ENCODE peak calls at places on chromosomes 12 and 14, in four cellular contexts. Y is mucosa of descending colon, T is fibroblast of lung, G is GM12878. Z is an unnamed sample.

GRCh38 chr12:116790066-116790465 is 52.0 kb downstream of the RNFT2 start:
- DNase-seq in Y (no peak), T (peak; percentile 31), G (no peak), Z (no peak)

GRCh38 chr14:91882776-91883175 is 15.4 kb upstream of the TC2N start:
- DNase-seq in Y (no peak), T (no peak), G (no peak), Z (no peak)

GRCh38 chr14:103103461-103104388 is 9.2 kb downstream of the EXOC3L4 start:
- DNase-seq in Y (peak; percentile 91), T (peak; percentile 73), G (no peak), Z (peak; percentile 42)

GRCh38 chr12:12520278-12520677 is 42.4 kb downstream of the DUSP16 start:
- DNase-seq in Y (no peak), T (no peak), G (no peak), Z (no peak)

GRCh38 chr12:74685385-74685784 is 147.8 kb downstream of the ATXN7L3B start:
- DNase-seq in Y (no peak), T (no peak), G (no peak), Z (no peak)

GRCh38 chr12:27940245-27940644 is 32.3 kb downstream of the PTHLH start:
- DNase-seq in Y (no peak), T (no peak), G (no peak), Z (no peak)

GRCh38 chr12:29053567-29053966 is 95.5 kb upstream of the FAR2 start:
- DNase-seq in Y (no peak), T (no peak), G (no peak), Z (peak; percentile 42)

GRCh38 chr12:121712462-121713256 is at the start of gene TMEM120B:
- DNase-seq in Y (peak; percentile 87), T (peak; percentile 71), G (no peak), Z (peak; percentile 84)

GRCh38 chr12:84785281-84785680 is 127.3 kb downstream of the SLC6A15 start:
- DNase-seq in Y (no peak), T (no peak), G (no peak), Z (no peak)

GRCh38 chr14:23432102-23432925 is 3.1 kb downstream of the MYH7 start:
- DNase-seq in Y (no peak), T (no peak), G (no peak), Z (no peak)

GRCh38 chr12:27337376-27337775 is 4.7 kb downstream of the BMAL2 start:
- DNase-seq in Y (no peak), T (no peak), G (no peak), Z (no peak)

GRCh38 chr14:100446572-100446971 is 123.4 kb downstream of the SLC25A47 start:
- DNase-seq in Y (no peak), T (no peak), G (no peak), Z (no peak)

GRCh38 chr14:35331605-35332516 is 39.7 kb downstream of the PSMA6 start:
- DNase-seq in Y (peak; percentile 74), T (peak; percentile 75), G (no peak), Z (peak; percentile 71)

GRCh38 chr12:100251917-100252316 is 15.0 kb downstream of the DEPDC4 start:
- DNase-seq in Y (peak; percentile 83), T (no peak), G (no peak), Z (no peak)

GRCh38 chr12:73083736-73084135 is 811.6 kb downstream of the TRHDE start:
- DNase-seq in Y (no peak), T (no peak), G (no peak), Z (no peak)

GRCh38 chr12:50050410-50051280 is 6.8 kb upstream of the ASIC1 start:
- DNase-seq in Y (no peak), T (peak; percentile 82), G (no peak), Z (no peak)

GRCh38 chr12:105706321-105706972 is 376.0 kb downstream of the C12orf75 start:
- DNase-seq in Y (no peak), T (peak; percentile 66), G (no peak), Z (no peak)

GRCh38 chr14:100654814-100655795 is 67.9 kb upstream of the BEGAIN start:
- DNase-seq in Y (peak; percentile 72), T (no peak), G (no peak), Z (peak; percentile 33)

GRCh38 chr14:92323031-92323915 is at the start of gene SLC24A4:
- DNase-seq in Y (no peak), T (no peak), G (no peak), Z (peak; percentile 30)

GRCh38 chr14:96284008-96284407 is 28.0 kb downstream of the BDKRB1 start:
- DNase-seq in Y (no peak), T (no peak), G (no peak), Z (no peak)

GRCh38 chr12:67268335-67268895 is 743 bp upstream of the CAND1 start:
- DNase-seq in Y (peak; percentile 93), T (peak; percentile 100), G (no peak), Z (peak; percentile 98)

GRCh38 chr12:117072736-117073475 is 26.3 kb downstream of the TESC start:
- DNase-seq in Y (no peak), T (no peak), G (no peak), Z (no peak)

GRCh38 chr12:9798008-9798619 is 29.2 kb upstream of the KLRF1 start:
- DNase-seq in Y (peak; percentile 75), T (peak; percentile 61), G (peak; percentile 85), Z (peak; percentile 92)

GRCh38 chr14:85187521-85187920 is 342.4 kb upstream of the FLRT2 start:
- DNase-seq in Y (no peak), T (no peak), G (no peak), Z (no peak)

GRCh38 chr12:108302471-108303311 is 36.4 kb downstream of the CMKLR1 start:
- DNase-seq in Y (peak; percentile 33), T (peak; percentile 21), G (no peak), Z (no peak)
- TF ChIP-seq CTCF in Y (no peak), T (no peak), G (no peak), Z (no peak)

DNA sequence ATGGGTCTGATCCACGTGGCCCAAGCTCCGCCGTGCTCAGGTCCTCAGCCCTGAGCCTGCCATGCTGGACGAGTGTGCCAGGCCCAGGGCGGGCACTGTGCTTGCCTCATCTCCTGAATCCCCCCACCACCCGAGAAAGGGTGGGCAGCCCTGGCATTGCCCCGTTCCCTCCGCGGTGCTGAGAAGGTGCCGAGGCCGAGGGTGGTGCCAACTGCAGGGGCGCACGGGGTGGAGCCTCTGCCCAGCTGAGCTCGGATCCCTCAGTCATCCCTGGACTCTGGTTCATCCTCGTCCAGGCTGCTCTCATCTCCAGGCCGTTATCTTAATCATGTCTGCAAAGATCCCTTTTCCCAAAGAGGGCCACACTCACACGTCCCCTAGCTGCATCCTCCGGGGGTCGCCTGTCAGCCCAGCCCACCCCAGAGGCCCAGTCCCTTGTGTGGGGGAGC is 60.6 kb downstream of the NOC4L start:
- DNase-seq in Y (no peak), T (no peak), G (no peak), Z (no peak)
- H3K4me3 ChIP-seq in Y (no peak overlapping the region), T (no peak overlapping the region), G (no peak overlapping the region), Z (no peak overlapping the region)

GRCh38 chr12:2640709-2641108 is 154.1 kb upstream of the FKBP4 start:
- DNase-seq in Y (no peak), T (peak; percentile 93), G (no peak), Z (no peak)

GRCh38 chr12:2641209-2641608 is 153.6 kb upstream of the FKBP4 start:
- DNase-seq in Y (peak; percentile 22), T (peak; percentile 19), G (no peak), Z (peak; percentile 14)

GRCh38 chr12:2639020-2639298 is 155.8 kb upstream of the FKBP4 start:
- DNase-seq in Y (no peak), T (no peak), G (no peak), Z (no peak)

GRCh38 chr12:2641761-2642160 is 153.0 kb upstream of the FKBP4 start:
- DNase-seq in Y (no peak), T (no peak), G (no peak), Z (no peak)

GRCh38 chr12:2640281-2640680 is 154.5 kb upstream of the FKBP4 start:
- DNase-seq in Y (no peak), T (no peak), G (no peak), Z (no peak)
- TF ChIP-seq CTCF in Y (no peak), T (peak; percentile 26), G (no peak), Z (no peak)

GRCh38 chr14:82999802-83000201 is 1466.1 kb upstream of the SEL1L start:
- DNase-seq in Y (no peak), T (peak; percentile 14), G (no peak), Z (no peak)
- H3K4me3 ChIP-seq in Y (no peak overlapping the region), T (no peak overlapping the region), G (no peak overlapping the region), Z (no peak overlapping the region)

DNA sequence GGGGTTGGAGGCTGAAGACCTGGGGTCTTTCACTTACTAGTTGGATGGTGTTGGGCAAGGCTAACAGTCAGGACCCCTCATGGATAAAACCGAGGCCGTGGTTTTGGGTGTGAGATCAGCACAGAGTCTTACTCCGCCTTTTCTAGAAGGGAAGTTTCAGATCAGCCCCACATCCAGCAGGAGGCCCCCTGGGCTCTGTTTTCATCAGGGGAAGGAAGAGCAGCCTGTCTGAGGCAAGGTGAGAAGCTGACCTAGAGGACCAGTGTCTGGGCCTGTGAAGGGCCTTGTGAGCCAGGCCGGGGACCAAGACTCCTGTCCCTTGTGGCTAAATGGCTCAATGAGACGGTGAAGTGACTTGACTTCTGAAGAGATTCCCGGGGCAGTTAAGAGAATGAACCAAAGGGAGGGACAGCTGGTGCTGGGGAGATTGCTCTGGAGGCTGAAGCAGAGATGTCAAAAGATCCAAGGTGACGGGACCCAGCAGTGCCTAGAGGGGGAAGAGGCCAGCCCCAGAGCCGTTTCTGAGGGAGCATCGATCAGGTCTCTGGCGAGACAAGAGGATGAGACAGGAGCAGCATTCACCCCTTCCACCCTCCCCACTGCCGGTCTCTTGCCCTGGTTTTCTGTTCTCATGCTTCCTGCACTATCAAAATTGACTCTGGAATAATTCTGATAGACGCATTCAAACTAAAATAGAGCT is 40.1 kb upstream of the TSPAN9 start:
- DNase-seq in Y (no peak), T (no peak), G (no peak), Z (no peak)
- TF ChIP-seq CTCF in Y (no peak), T (no peak), G (no peak), Z (no peak)

GRCh38 chr14:101874001-101874400 is 90.4 kb upstream of the DYNC1H1 start:
- DNase-seq in Y (no peak), T (no peak), G (no peak), Z (no peak)

GRCh38 chr14:101877766-101878165 is 86.6 kb upstream of the DYNC1H1 start:
- DNase-seq in Y (no peak), T (no peak), G (no peak), Z (no peak)

GRCh38 chr14:101876539-101876938 is 87.8 kb upstream of the DYNC1H1 start:
- DNase-seq in Y (peak; percentile 79), T (peak; percentile 55), G (peak; percentile 75), Z (peak; percentile 95)

GRCh38 chr14:101875041-101875725 is 89.2 kb upstream of the DYNC1H1 start:
- DNase-seq in Y (no peak), T (no peak), G (no peak), Z (no peak)

DNA sequence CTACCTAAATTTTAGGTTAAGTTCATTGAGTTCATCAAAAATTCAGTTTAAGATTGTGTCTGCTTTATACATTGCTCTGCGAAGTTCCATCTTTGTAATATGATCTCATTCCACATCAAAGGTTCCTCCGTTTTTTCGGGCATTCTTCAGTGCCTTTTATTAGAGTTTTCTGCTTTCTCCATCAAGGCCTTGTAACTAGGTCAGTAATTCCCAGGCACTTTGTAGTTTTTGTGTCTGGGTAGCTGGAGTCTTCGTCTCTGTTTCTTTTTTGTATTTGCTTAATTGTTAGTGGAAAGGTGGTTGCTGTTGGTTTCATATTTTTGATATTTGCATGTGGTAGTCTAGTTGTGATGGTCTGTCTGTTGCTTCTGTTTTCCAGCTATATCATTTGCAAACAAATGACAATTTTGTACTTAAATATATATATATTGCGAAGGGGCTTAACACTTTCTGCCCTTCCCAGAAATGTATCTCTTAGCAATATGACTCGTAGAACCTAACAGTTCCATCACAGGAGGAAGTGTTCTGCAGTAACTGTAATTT is 88.6 kb upstream of the DYNC1H1 start:
- DNase-seq in Y (no peak), T (no peak), G (no peak), Z (peak; percentile 58)
- H3K4me3 ChIP-seq in Y (no peak overlapping the region), T (no peak overlapping the region), G (peak overlapping the region; percentile 33), Z (peak overlapping the region; percentile 38)